ENCODE peak calls at places on chromosome 16, in four cellular contexts. One of them, this sample, is unnamed.

GRCh38 chr16:53974484-53975115 is 270.6 kb downstream of the FTO start:
- DNase-seq in heart right ventricle: no peak
- DNase-seq in Panc1: no peak
- DNase-seq in tibial artery: no peak
- DNase-seq in this sample: no peak

GRCh38 chr16:787978-788398 is at the start of gene RPUSD1:
- DNase-seq in heart right ventricle: no peak
- DNase-seq in Panc1: no peak
- DNase-seq in tibial artery: no peak
- DNase-seq in this sample: no peak

GRCh38 chr16:67480833-67481560 is at the start of gene ATP6V0D1:
- DNase-seq in heart right ventricle: peak
- DNase-seq in Panc1: peak
- DNase-seq in tibial artery: peak
- DNase-seq in this sample: peak

GRCh38 chr16:89504061-89504460 is 4.1 kb upstream of the SPG7 start:
- DNase-seq in heart right ventricle: no peak
- DNase-seq in Panc1: no peak
- DNase-seq in tibial artery: no peak
- DNase-seq in this sample: no peak

GRCh38 chr16:59060212-59060611 is 326.1 kb upstream of the GOT2 start:
- DNase-seq in heart right ventricle: no peak
- DNase-seq in Panc1: no peak
- DNase-seq in tibial artery: no peak
- DNase-seq in this sample: peak

GRCh38 chr16:88721815-88722755 is 15.8 kb downstream of the CTU2 start:
- DNase-seq in heart right ventricle: no peak
- DNase-seq in Panc1: no peak
- DNase-seq in tibial artery: no peak
- DNase-seq in this sample: no peak

GRCh38 chr16:67800252-67801046 is 5.9 kb downstream of the RANBP10 start:
- DNase-seq in heart right ventricle: no peak
- DNase-seq in Panc1: no peak
- DNase-seq in tibial artery: no peak
- DNase-seq in this sample: no peak

GRCh38 chr16:71205482-71206131 is 24.9 kb downstream of the HYDIN start:
- DNase-seq in heart right ventricle: peak
- DNase-seq in Panc1: no peak
- DNase-seq in tibial artery: no peak
- DNase-seq in this sample: no peak

GRCh38 chr16:81275795-81276194 is 37.3 kb downstream of the BCO1 start:
- DNase-seq in heart right ventricle: no peak
- DNase-seq in Panc1: no peak
- DNase-seq in tibial artery: no peak
- DNase-seq in this sample: no peak

GRCh38 chr16:66652661-66653060 is 43.9 kb downstream of the CMTM4 start:
- DNase-seq in heart right ventricle: no peak
- DNase-seq in Panc1: no peak
- DNase-seq in tibial artery: no peak
- DNase-seq in this sample: no peak

GRCh38 chr16:1907226-1907849 is 10.9 kb downstream of the HS3ST6 start:
- DNase-seq in heart right ventricle: no peak
- DNase-seq in Panc1: no peak
- DNase-seq in tibial artery: no peak
- DNase-seq in this sample: no peak

DNA sequence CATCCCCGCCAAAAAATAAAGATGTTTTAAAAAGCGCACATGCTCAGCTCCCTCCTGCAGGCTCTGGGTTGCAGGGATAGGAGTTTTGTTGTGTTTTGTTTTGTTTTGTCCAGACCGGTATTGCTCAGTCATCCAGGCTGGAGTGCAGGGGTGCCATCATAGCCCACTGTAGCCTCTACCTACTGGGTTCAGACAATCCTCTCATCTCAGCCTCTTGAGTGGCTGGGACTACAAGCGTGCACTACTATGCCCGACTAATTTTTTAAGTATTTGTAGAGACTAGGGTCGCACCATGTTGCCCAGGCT is 661 bp downstream of the WWOX start:
- DNase-seq in heart right ventricle: no peak
- DNase-seq in Panc1: no peak
- DNase-seq in tibial artery: no peak
- DNase-seq in this sample: no peak
- TF ChIP-seq CTCF in heart right ventricle: no peak
- TF ChIP-seq CTCF in Panc1: no peak
- TF ChIP-seq CTCF in tibial artery: no peak
- TF ChIP-seq CTCF in this sample: no peak

GRCh38 chr16:50901062-50901461 is 159.2 kb downstream of the CYLD start:
- DNase-seq in heart right ventricle: no peak
- DNase-seq in Panc1: no peak
- DNase-seq in tibial artery: no peak
- DNase-seq in this sample: no peak

GRCh38 chr16:50900391-50900942 is 158.6 kb downstream of the CYLD start:
- DNase-seq in heart right ventricle: no peak
- DNase-seq in Panc1: no peak
- DNase-seq in tibial artery: no peak
- DNase-seq in this sample: no peak

DNA sequence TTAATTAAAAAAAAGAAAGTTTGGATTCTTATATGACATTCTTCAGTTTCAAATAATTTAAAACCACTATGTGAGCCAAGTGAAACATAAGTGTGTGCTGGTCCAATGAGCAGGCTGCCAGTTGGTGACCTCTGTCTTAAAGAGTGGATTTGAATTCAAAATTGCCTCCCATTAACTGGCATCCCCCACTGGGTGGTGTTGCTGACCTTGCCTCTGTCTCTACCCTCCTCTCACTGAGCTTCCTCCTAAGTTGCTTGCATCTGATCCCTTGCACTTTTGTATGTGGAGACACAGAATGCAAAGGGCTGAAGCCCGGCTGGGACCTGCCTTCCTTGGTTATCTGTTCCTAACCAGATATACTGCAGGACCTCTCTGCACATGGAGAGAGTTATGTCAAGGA is 160.6 kb downstream of the CYLD start:
- DNase-seq in heart right ventricle: no peak
- DNase-seq in Panc1: no peak
- DNase-seq in tibial artery: no peak
- DNase-seq in this sample: no peak
- TF ChIP-seq CTCF in heart right ventricle: no peak
- TF ChIP-seq CTCF in Panc1: no peak
- TF ChIP-seq CTCF in tibial artery: no peak
- TF ChIP-seq CTCF in this sample: peak

GRCh38 chr16:87652386-87652785 is 50.1 kb downstream of the JPH3 start:
- DNase-seq in heart right ventricle: no peak
- DNase-seq in Panc1: no peak
- DNase-seq in tibial artery: no peak
- DNase-seq in this sample: no peak

GRCh38 chr16:87654826-87655225 is 52.5 kb downstream of the JPH3 start:
- DNase-seq in heart right ventricle: no peak
- DNase-seq in Panc1: no peak
- DNase-seq in tibial artery: no peak
- DNase-seq in this sample: no peak

GRCh38 chr16:87648698-87649487 is 46.6 kb downstream of the JPH3 start:
- DNase-seq in heart right ventricle: no peak
- DNase-seq in Panc1: no peak
- DNase-seq in tibial artery: no peak
- DNase-seq in this sample: no peak

GRCh38 chr16:87652799-87653198 is 50.5 kb downstream of the JPH3 start:
- DNase-seq in heart right ventricle: no peak
- DNase-seq in Panc1: no peak
- DNase-seq in tibial artery: no peak
- DNase-seq in this sample: no peak

GRCh38 chr16:87653234-87653633 is 50.9 kb downstream of the JPH3 start:
- DNase-seq in heart right ventricle: no peak
- DNase-seq in Panc1: no peak
- DNase-seq in tibial artery: no peak
- DNase-seq in this sample: no peak
- TF ChIP-seq CTCF in heart right ventricle: peak
- TF ChIP-seq CTCF in Panc1: peak
- TF ChIP-seq CTCF in tibial artery: no peak
- TF ChIP-seq CTCF in this sample: peak

DNA sequence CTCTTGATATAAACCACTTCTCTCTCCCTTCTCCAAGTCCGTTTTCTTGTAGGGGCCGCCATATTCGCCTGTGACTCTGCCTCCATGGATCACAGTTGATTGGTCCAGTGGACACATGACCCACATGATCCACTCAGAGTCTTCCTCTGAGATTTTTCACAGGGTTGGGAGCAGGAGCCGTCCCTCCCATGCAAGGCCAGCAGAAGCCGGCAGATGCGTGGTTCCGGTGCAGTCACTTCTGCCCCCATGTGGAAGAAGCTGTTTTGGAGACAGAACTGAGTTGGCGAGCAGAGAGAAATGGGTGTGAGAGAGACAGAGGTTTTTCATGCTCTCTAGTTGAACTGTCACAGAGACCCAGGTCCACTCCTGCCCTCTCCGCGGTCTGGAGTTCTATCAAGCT is 83.3 kb downstream of the C16orf95 start:
- DNase-seq in heart right ventricle: no peak
- DNase-seq in Panc1: no peak
- DNase-seq in tibial artery: no peak
- DNase-seq in this sample: no peak
- TF ChIP-seq CTCF in heart right ventricle: peak
- TF ChIP-seq CTCF in Panc1: peak
- TF ChIP-seq CTCF in tibial artery: no peak
- TF ChIP-seq CTCF in this sample: peak

GRCh38 chr16:46689492-46690280 is at the start of gene ORC6:
- DNase-seq in heart right ventricle: peak
- DNase-seq in Panc1: no peak
- DNase-seq in tibial artery: peak
- DNase-seq in this sample: peak
- TF ChIP-seq CTCF in heart right ventricle: peak
- TF ChIP-seq CTCF in Panc1: peak
- TF ChIP-seq CTCF in tibial artery: peak
- TF ChIP-seq CTCF in this sample: peak

DNA sequence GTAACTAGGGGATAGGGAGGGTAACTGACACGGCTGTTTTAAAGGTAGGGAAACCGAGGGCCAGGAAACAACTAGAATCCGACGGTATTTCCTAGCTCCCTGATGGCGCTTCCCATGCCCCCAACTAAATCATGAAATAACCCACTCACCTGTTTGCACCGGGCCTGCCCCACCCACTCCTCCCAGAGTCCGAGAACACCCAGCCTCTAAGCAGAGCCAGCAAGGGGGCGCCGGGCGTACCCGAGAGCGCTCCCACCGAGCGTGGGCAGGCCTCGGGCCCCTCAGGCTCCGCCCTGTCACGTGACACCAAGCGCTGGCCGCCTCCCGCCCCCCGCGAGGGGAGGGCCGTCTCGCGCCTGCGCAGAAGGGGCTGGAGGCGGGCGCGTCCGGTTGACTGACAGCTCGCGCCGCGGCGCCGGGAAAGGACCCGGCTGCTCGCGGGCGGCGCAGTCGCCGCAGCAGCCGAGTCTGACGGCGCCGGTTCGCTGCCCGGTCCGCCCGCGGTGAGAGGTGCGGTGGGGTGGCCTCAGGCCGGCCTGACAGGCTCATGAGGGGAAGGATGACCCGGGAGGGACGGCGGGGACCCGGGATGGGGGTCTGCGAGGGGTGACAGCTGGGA is at the start of gene KIAA0513:
- DNase-seq in heart right ventricle: peak
- DNase-seq in Panc1: no peak
- DNase-seq in tibial artery: peak
- DNase-seq in this sample: peak
- TF ChIP-seq CTCF in heart right ventricle: peak
- TF ChIP-seq CTCF in Panc1: no peak
- TF ChIP-seq CTCF in tibial artery: no peak
- TF ChIP-seq CTCF in this sample: peak

GRCh38 chr16:55033225-55034156 is 102.8 kb downstream of the IRX5 start:
- DNase-seq in heart right ventricle: no peak
- DNase-seq in Panc1: no peak
- DNase-seq in tibial artery: no peak
- DNase-seq in this sample: no peak

GRCh38 chr16:55036371-55036821 is 105.7 kb downstream of the IRX5 start:
- DNase-seq in heart right ventricle: no peak
- DNase-seq in Panc1: no peak
- DNase-seq in tibial artery: no peak
- DNase-seq in this sample: no peak

GRCh38 chr16:55037051-55037450 is 106.4 kb downstream of the IRX5 start:
- DNase-seq in heart right ventricle: no peak
- DNase-seq in Panc1: no peak
- DNase-seq in tibial artery: no peak
- DNase-seq in this sample: no peak

GRCh38 chr16:55035956-55036355 is 105.3 kb downstream of the IRX5 start:
- DNase-seq in heart right ventricle: no peak
- DNase-seq in Panc1: no peak
- DNase-seq in tibial artery: no peak
- DNase-seq in this sample: no peak

GRCh38 chr16:55035037-55035436 is 104.4 kb downstream of the IRX5 start:
- DNase-seq in heart right ventricle: peak
- DNase-seq in Panc1: no peak
- DNase-seq in tibial artery: no peak
- DNase-seq in this sample: no peak
- TF ChIP-seq CTCF in heart right ventricle: peak
- TF ChIP-seq CTCF in Panc1: peak
- TF ChIP-seq CTCF in tibial artery: peak
- TF ChIP-seq CTCF in this sample: peak

GRCh38 chr16:14007460-14007859 is 63.7 kb upstream of the MRTFB start:
- DNase-seq in heart right ventricle: no peak
- DNase-seq in Panc1: no peak
- DNase-seq in tibial artery: no peak
- DNase-seq in this sample: peak

GRCh38 chr16:14004031-14004718 is 66.9 kb upstream of the MRTFB start:
- DNase-seq in heart right ventricle: peak
- DNase-seq in Panc1: no peak
- DNase-seq in tibial artery: peak
- DNase-seq in this sample: no peak

GRCh38 chr16:14004719-14005315 is 66.3 kb upstream of the MRTFB start:
- DNase-seq in heart right ventricle: no peak
- DNase-seq in Panc1: no peak
- DNase-seq in tibial artery: no peak
- DNase-seq in this sample: no peak

GRCh38 chr16:14003119-14003570 is 68.0 kb upstream of the MRTFB start:
- DNase-seq in heart right ventricle: peak
- DNase-seq in Panc1: no peak
- DNase-seq in tibial artery: peak
- DNase-seq in this sample: peak

DNA sequence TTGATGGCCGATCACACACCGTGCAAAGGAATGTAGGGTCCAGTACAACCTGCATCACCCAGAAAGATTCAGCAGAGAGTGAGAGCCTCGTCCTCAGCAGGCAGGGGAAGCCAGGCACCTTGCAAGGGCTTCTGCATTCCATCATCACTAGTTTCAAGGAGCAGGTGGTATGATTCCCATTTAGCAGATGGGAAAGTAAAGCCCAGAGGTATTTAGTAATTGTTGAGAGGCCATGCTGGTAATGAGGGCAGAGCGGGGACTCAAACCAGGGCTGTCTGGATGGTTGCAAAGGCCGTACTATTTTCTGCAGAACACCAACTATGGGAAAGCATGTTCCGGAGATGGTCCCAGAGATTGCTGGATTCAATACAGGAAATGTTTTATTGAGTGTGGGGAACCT is 65.8 kb upstream of the MRTFB start:
- DNase-seq in heart right ventricle: no peak
- DNase-seq in Panc1: no peak
- DNase-seq in tibial artery: no peak
- DNase-seq in this sample: no peak
- TF ChIP-seq CTCF in heart right ventricle: no peak
- TF ChIP-seq CTCF in Panc1: no peak
- TF ChIP-seq CTCF in tibial artery: no peak
- TF ChIP-seq CTCF in this sample: no peak

This sample was measured in foreskin keratinocyte.